ENCODE peak calls at places on chromosomes 11 and 22, in six cellular contexts. C is cardiac fibroblast, O is endodermal cell, Z is left cardiac atrium, D is amniotic stem cell, U is hippocampal formation. R is an unnamed sample.

GRCh38 chr22:25774575-25775026 is 32.6 kb downstream of the MYO18B start:
- DNase-seq in C (no peak), O (peak; percentile 90), Z (no peak), D (no peak), U (no peak), R (no peak)

GRCh38 chr22:46053563-46054090 is 76.7 kb upstream of the WNT7B start:
- DNase-seq in C (peak; percentile 59), O (no peak), Z (peak; percentile 82), D (no peak), U (peak; percentile 83), R (peak; percentile 79)

GRCh38 chr11:3920148-3920852 is 64.8 kb downstream of the STIM1 start:
- DNase-seq in C (peak; percentile 79), O (no peak), Z (peak; percentile 46), D (no peak), U (no peak), R (peak; percentile 74)

GRCh38 chr11:126465573-126466287 is 110.2 kb downstream of the ST3GAL4 start:
- DNase-seq in C (no peak), O (no peak), Z (no peak), D (no peak), U (no peak), R (no peak)

GRCh38 chr22:44975444-44976262 is 34.2 kb downstream of the PHF21B start:
- DNase-seq in C (peak; percentile 80), O (peak; percentile 98), Z (peak; percentile 85), D (peak; percentile 63), U (no peak), R (peak; percentile 81)

GRCh38 chr11:10122337-10123197 is 171.5 kb downstream of the SBF2 start:
- DNase-seq in C (peak; percentile 67), O (no peak), Z (no peak), D (no peak), U (no peak), R (peak; percentile 98)

GRCh38 chr22:30265851-30266444 is 703 bp downstream of the OSM start:
- DNase-seq in C (no peak), O (peak; percentile 67), Z (peak; percentile 59), D (no peak), U (no peak), R (no peak)

GRCh38 chr11:116424615-116425261 is 348.0 kb downstream of the BUD13 start:
- DNase-seq in C (no peak), O (no peak), Z (no peak), D (no peak), U (no peak), R (no peak)

GRCh38 chr11:121894581-121894980 is 221.4 kb downstream of the BLID start:
- DNase-seq in C (peak; percentile 63), O (no peak), Z (no peak), D (no peak), U (no peak), R (peak; percentile 82)

GRCh38 chr11:59062602-59063529 is 23.2 kb upstream of the GLYATL1B start:
- DNase-seq in C (peak; percentile 17), O (no peak), Z (no peak), D (no peak), U (no peak), R (no peak)

GRCh38 chr11:65432686-65433582 is 10.3 kb downstream of the NEAT1 start:
- DNase-seq in C (peak; percentile 62), O (no peak), Z (no peak), D (no peak), U (peak; percentile 19), R (peak; percentile 17)

GRCh38 chr11:63212742-63213141 is 30.7 kb downstream of the SLC22A25 start:
- DNase-seq in C (peak; percentile 55), O (peak; percentile 54), Z (no peak), D (no peak), U (peak; percentile 0), R (peak; percentile 18)

GRCh38 chr11:95922536-95923440 is 1.1 kb downstream of the MTMR2 start:
- DNase-seq in C (peak; percentile 38), O (no peak), Z (no peak), D (no peak), U (no peak), R (no peak)

GRCh38 chr11:63508009-63508408 is 2.1 kb downstream of the LGALS12 start:
- DNase-seq in C (peak; percentile 12), O (peak; percentile 92), Z (no peak), D (no peak), U (peak; percentile 88), R (no peak)

GRCh38 chr11:109075976-109076375 is 346.0 kb upstream of the C11orf87 start:
- DNase-seq in C (no peak), O (no peak), Z (peak; percentile 27), D (no peak), U (no peak), R (no peak)

GRCh38 chr11:69337211-69337721 is 43.3 kb downstream of the MYEOV start:
- DNase-seq in C (peak; percentile 47), O (peak; percentile 26), Z (no peak), D (no peak), U (no peak), R (peak; percentile 35)

GRCh38 chr11:102552447-102553200 is 22.1 kb upstream of the MMP7 start:
- DNase-seq in C (peak; percentile 41), O (no peak), Z (no peak), D (no peak), U (no peak), R (peak; percentile 76)

GRCh38 chr11:10474551-10474950 is 19.5 kb downstream of the AMPD3 start:
- DNase-seq in C (no peak), O (no peak), Z (no peak), D (no peak), U (no peak), R (no peak)

GRCh38 chr11:14902650-14903350 is 10.8 kb upstream of the CYP2R1 start:
- DNase-seq in C (peak; percentile 83), O (no peak), Z (no peak), D (no peak), U (no peak), R (peak; percentile 87)

GRCh38 chr11:73100578-73100977 is 41.5 kb downstream of the FCHSD2 start:
- DNase-seq in C (no peak), O (no peak), Z (no peak), D (no peak), U (no peak), R (no peak)

GRCh38 chr11:102599642-102600261 is 25.4 kb downstream of the MMP20 start:
- DNase-seq in C (peak; percentile 96), O (no peak), Z (no peak), D (peak; percentile 71), U (no peak), R (peak; percentile 95)

GRCh38 chr11:108895579-108896480 is 231.0 kb downstream of the DDX10 start:
- DNase-seq in C (peak; percentile 71), O (no peak), Z (no peak), D (no peak), U (no peak), R (peak; percentile 78)

GRCh38 chr11:68044145-68044813 is 5.5 kb downstream of the TCIRG1 start:
- DNase-seq in C (no peak), O (peak; percentile 64), Z (no peak), D (no peak), U (no peak), R (no peak)

GRCh38 chr11:120128392-120129172 is 9.3 kb downstream of the TRIM29 start:
- DNase-seq in C (peak; percentile 2), O (no peak), Z (no peak), D (no peak), U (no peak), R (peak; percentile 98)

GRCh38 chr11:12060385-12060980 is 49.9 kb upstream of the MICAL2 start:
- DNase-seq in C (no peak), O (no peak), Z (no peak), D (no peak), U (no peak), R (no peak)

GRCh38 chr11:95908826-95909225 is 15.1 kb downstream of the MTMR2 start:
- DNase-seq in C (peak; percentile 57), O (no peak), Z (no peak), D (no peak), U (no peak), R (no peak)

GRCh38 chr22:49918911-49919881 is 762 bp downstream of the CRELD2 start:
- DNase-seq in C (no peak), O (no peak), Z (no peak), D (no peak), U (no peak), R (no peak)

GRCh38 chr11:104146421-104146820 is 17.5 kb downstream of the PDGFD start:
- DNase-seq in C (no peak), O (no peak), Z (no peak), D (no peak), U (no peak), R (no peak)

GRCh38 chr11:30360741-30361140 is 37.8 kb downstream of the ARL14EP start:
- DNase-seq in C (no peak), O (no peak), Z (no peak), D (no peak), U (no peak), R (peak; percentile 83)